ENCODE peak calls at places on chromosomes 11 and 22, in five cellular contexts. P is cardiac muscle cell, S is upper lobe of left lung, M is upper lobe of right lung, C is HCT116. L is an unnamed sample. For H3K27me3 and H3K4me1, the result is how much of the 10 kb centered on the place peaks cover.

GRCh38 chr11:33965032-33965431 is 73.2 kb upstream of the LMO2 start:
- DNase-seq in P (no peak), S (no peak), M (no peak), C (no peak), L (no peak)

GRCh38 chr11:10931761-10932700 is 74.2 kb upstream of the ZBED5 start:
- DNase-seq in P (peak), S (no peak), M (peak), C (no peak), L (peak)

GRCh38 chr11:75719639-75720239 is 2.1 kb downstream of the MOGAT2 start:
- DNase-seq in P (no peak), S (no peak), M (no peak), C (no peak), L (no peak)

GRCh38 chr11:24005202-24005876 is 491.5 kb upstream of the LUZP2 start:
- DNase-seq in P (no peak), S (no peak), M (no peak), C (no peak), L (no peak)

GRCh38 chr11:69671734-69672465 is 3.3 kb downstream of the LTO1 start:
- DNase-seq in P (no peak), S (no peak), M (no peak), C (no peak), L (no peak)

GRCh38 chr11:67406969-67407699 is 3.3 kb downstream of the TBC1D10C start:
- DNase-seq in P (no peak), S (no peak), M (no peak), C (no peak), L (no peak)

GRCh38 chr22:27612075-27612474 is 189.5 kb downstream of the MN1 start:
- DNase-seq in P (no peak), S (no peak), M (no peak), C (no peak), L (no peak)

GRCh38 chr11:101446726-101447125 is 137.1 kb downstream of the TRPC6 start:
- DNase-seq in P (no peak), S (no peak), M (no peak), C (no peak), L (no peak)

GRCh38 chr11:18912883-18913282 is 26.3 kb downstream of the MRGPRX1 start:
- DNase-seq in P (no peak), S (no peak), M (no peak), C (no peak), L (no peak)

GRCh38 chr11:7571640-7572000 is 57.8 kb downstream of the PPFIBP2 start:
- DNase-seq in P (peak), S (peak), M (peak), C (peak), L (peak)

GRCh38 chr22:48503035-48503625 is 1324.5 kb downstream of the BRD1 start:
- DNase-seq in P (no peak), S (no peak), M (no peak), C (no peak), L (no peak)

GRCh38 chr11:75140269-75141138 is 10.4 kb upstream of the SLCO2B1 start:
- DNase-seq in P (peak), S (peak), M (peak), C (peak), L (peak)

GRCh38 chr11:76550781-76551180 is 106.0 kb downstream of the EMSY start:
- DNase-seq in P (no peak), S (no peak), M (no peak), C (no peak), L (no peak)

GRCh38 chr11:115939726-115940421 is 435.7 kb upstream of the CADM1 start:
- DNase-seq in P (no peak), S (no peak), M (no peak), C (no peak), L (no peak)

GRCh38 chr11:35751664-35752061 is 89.1 kb downstream of the TRIM44 start:
- DNase-seq in P (no peak), S (no peak), M (no peak), C (no peak), L (no peak)

DNA sequence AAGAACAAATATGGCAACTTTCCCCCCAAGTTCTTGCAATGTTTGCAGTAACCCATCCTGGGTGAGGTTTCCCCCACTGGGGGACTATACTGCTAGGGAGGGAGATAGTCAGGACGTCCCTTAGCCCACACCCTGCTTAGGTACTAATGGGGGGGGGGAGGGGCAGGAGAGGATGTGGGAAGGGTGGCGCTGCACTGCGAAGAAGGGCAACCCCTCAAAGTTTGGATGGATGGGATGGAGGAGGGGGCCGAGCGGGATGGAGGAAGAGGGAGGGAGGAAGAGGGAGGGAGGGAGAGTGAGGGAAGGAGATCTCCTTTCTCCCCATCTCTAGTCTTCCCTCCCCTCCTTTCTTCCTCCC is 100.6 kb upstream of the HSD17B12 start:
- DNase-seq in P (no peak), S (no peak), M (no peak), C (no peak), L (no peak)
- H3K27me3 ChIP-seq in P (half or more), S (under half), M (half or more), C (under half), L (under half)

GRCh38 chr11:65165847-65166317 is 4.2 kb upstream of the SPDYC start:
- DNase-seq in P (peak), S (no peak), M (no peak), C (no peak), L (no peak)
- H3K4me3 ChIP-seq in P (no peak), S (peak), M (peak), C (no peak), L (peak)

GRCh38 chr11:107770546-107770945 is 58.7 kb upstream of the SLN start:
- DNase-seq in P (peak), S (no peak), M (no peak), C (no peak), L (no peak)
- H3K4me1 ChIP-seq in P (under half), S (under half), M (under half), C (under half), L (under half)

GRCh38 chr22:47059076-47059475 is 296.6 kb downstream of the TBC1D22A start:
- DNase-seq in P (no peak), S (no peak), M (peak), C (no peak), L (no peak)
- H3K27me3 ChIP-seq in P (under half), S (under half), M (under half), C (under half), L (under half)

GRCh38 chr22:38467438-38467903 is 425 bp upstream of the KDELR3 start:
- DNase-seq in P (no peak), S (no peak), M (peak), C (no peak), L (no peak)
- H3K4me3 ChIP-seq in P (peak), S (peak), M (peak), C (peak), L (peak)

DNA sequence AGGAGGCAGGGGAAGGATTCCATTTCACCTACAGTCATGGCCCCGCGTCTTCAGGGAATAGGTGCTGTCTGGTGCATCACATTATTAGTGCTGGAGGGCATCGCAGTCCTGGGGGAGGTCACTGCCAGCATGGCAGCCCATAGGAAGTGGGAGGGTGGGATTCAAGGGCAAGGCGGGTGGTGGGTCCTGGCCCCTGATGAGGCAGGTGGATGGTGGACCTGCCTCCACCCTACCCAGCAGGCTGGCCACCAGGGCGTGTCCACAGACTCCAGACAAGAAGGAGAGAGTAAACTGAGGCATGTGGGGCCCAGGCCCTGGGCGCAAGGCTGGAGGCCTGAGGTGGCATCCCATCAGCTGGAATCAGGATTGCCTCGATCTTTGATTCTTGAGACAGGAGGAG is 53.3 kb downstream of the RTN4R start:
- DNase-seq in P (no peak), S (no peak), M (no peak), C (no peak), L (no peak)
- H3K4me1 ChIP-seq in P (under half), S (under half), M (under half), C (under half), L (under half)

DNA sequence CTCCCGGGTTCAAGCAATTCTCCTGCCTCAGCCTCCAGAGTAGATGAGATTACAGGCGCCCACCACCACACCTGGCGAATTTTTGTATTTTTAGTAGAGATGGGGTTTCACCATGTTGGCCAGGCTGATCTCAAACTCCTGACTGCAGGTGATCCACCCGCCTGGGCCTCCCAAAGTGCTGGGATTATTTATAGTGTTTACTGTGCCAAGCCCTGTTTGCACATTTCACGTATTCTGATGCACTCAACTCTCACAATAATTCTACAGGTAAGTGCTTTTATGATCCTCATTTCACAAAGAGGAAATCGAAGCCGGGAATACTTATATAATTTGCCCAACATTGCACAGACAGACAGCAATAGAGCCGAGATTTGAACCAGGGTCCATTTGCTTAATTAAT is 38.0 kb upstream of the DAGLA start:
- DNase-seq in P (no peak), S (no peak), M (no peak), C (no peak), L (no peak)
- H3K27me3 ChIP-seq in P (under half), S (under half), M (under half), C (under half), L (under half)

DNA sequence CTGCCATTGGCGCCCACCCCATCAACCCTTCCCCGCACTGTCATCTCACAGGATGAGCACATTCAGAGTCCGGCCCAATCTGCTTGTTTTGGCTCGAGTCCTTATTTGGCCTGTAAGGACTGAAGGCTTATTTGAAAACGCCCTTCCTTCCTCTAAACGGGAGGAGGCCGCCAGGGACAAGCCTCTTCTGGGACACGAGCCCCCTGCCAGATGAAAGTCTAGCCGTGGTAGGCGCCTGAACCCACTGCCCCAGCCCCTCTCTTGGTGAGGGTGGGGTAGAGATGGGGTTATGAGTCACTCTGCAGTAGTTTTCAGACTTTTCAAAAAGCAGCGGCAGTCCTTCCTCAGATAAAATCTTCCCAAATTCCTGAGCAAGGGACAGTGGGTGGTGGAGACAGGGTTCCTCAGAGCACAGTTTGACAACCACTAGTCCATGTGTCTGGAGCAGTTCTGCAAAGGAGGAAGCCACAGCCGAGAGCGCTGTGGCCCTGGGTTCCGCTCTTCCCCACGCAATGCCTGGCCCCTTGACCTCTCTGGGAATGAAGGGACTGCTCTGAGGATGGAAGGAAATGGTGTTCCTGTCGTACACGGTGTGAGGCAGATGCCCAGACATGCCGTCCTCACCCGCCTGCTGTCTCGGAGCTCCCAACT is 57.0 kb downstream of the MYH9 start:
- DNase-seq in P (peak), S (no peak), M (no peak), C (no peak), L (no peak)
- H3K4me3 ChIP-seq in P (no peak), S (peak), M (peak), C (peak), L (peak)